ENCODE peak calls at places on chromosome 4, in ten cellular contexts. O, B, R, M, H, V, L, X, K and T are unnamed samples.
A peak's percentile ranks its signal among the peaks of the same experiment; 100 is the strongest.

GRCh38 chr4:89762311-89762710 is 74.7 kb downstream of the SNCA start:
- DNase-seq in X (no peak), R (no peak), L (no peak), H (no peak), M (no peak), O (no peak), V (no peak), B (no peak), K (no peak), T (no peak)

GRCh38 chr4:148447672-148448071 is 5.5 kb upstream of the NR3C2 start:
- DNase-seq in B (peak; percentile 14), X (no peak), V (no peak), L (no peak), M (peak; percentile 21), O (no peak), R (no peak), K (no peak), H (no peak), T (no peak)

GRCh38 chr4:25030283-25031076 is at the start of gene LGI2:
- DNase-seq in B (peak; percentile 44), H (no peak), R (no peak), M (peak; percentile 32), O (peak; percentile 30), V (peak; percentile 51), K (peak; percentile 70), X (peak; percentile 60), L (peak; percentile 55), T (peak; percentile 42)

GRCh38 chr4:151014521-151015457 is at the start of gene LRBA:
- DNase-seq in K (peak; percentile 87), X (peak; percentile 91), V (peak; percentile 60), M (peak; percentile 95), H (peak; percentile 86), O (peak; percentile 78), R (peak; percentile 22), B (peak; percentile 64), L (peak; percentile 87), T (peak; percentile 49)

GRCh38 chr4:37805091-37805490 is 21.4 kb upstream of the PGM2 start:
- DNase-seq in O (no peak), V (no peak), X (no peak), B (no peak), H (no peak), M (no peak), K (no peak), R (no peak), L (no peak), T (no peak)

GRCh38 chr4:187304131-187304530 is 580.5 kb upstream of the FAT1 start:
- DNase-seq in B (no peak), R (no peak), K (no peak), M (no peak), O (no peak), X (no peak), L (no peak), H (no peak), V (no peak), T (no peak)

GRCh38 chr4:152957437-152958185 is 21.5 kb downstream of the FHDC1 start:
- DNase-seq in V (no peak), L (peak; percentile 69), X (peak; percentile 56), H (no peak), M (peak; percentile 89), B (peak; percentile 42), R (no peak), K (peak; percentile 85), O (peak; percentile 35), T (no peak)

GRCh38 chr4:73679836-73680235 is 59.6 kb upstream of the RASSF6 start:
- DNase-seq in X (no peak), L (no peak), O (no peak), H (no peak), V (no peak), M (no peak), B (no peak), R (no peak), K (no peak), T (no peak)

GRCh38 chr4:168787801-168788200 is 222.3 kb downstream of the CBR4 start:
- DNase-seq in B (no peak), V (no peak), L (no peak), O (no peak), K (no peak), X (no peak), H (no peak), M (no peak), R (no peak), T (no peak)

GRCh38 chr4:146333895-146334262 is 119.5 kb downstream of the REELD1 start:
- DNase-seq in V (no peak), O (no peak), K (no peak), B (no peak), H (no peak), M (no peak), X (no peak), R (no peak), L (no peak), T (no peak)
- H3K4me1 ChIP-seq in V (no peaks in the 10 kb centered on the region), O (no peaks in the 10 kb centered on the region), K (no peaks in the 10 kb centered on the region), B (no peaks in the 10 kb centered on the region), H (peaks cover 7% of the 10 kb centered on the region), M (peaks cover 5% of the 10 kb centered on the region), X (peaks cover 7% of the 10 kb centered on the region), R (peaks cover 13% of the 10 kb centered on the region), L (peaks cover 26% of the 10 kb centered on the region), T (peaks cover 11% of the 10 kb centered on the region)

DNA sequence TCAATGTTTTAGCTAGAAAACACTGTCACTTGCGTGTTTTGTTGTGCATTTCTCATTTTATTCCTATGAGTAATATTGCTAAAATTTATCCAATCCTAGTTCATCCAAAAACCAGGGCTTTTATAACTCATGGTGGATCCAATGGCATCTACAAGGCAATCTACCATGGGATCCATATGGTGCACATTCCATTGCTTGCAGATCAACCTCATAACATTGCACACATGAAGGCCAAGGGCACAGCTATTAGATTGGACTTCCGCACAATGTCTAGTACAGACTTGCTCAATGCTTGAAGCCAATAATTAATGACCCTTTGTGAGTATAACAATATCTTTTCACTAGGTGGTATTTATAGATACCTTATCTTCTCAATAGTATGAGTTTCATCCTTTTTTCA is 57.2 kb upstream of the UGT2B7 start:
- DNase-seq in K (no peak), X (no peak), H (no peak), M (no peak), L (no peak), R (no peak), O (no peak), V (no peak), B (no peak), T (no peak)
- H3K27ac ChIP-seq in K (no peak overlapping the region), X (no peak overlapping the region), H (no peak overlapping the region), M (no peak overlapping the region), L (no peak overlapping the region), R (no peak overlapping the region), O (no peak overlapping the region), V (no peak overlapping the region), B (no peak overlapping the region), T (no peak overlapping the region)

GRCh38 chr4:119518230-119518892 is 110.2 kb downstream of the PDE5A start:
- DNase-seq in R (no peak), K (no peak), H (no peak), X (no peak), B (no peak), M (no peak), V (no peak), O (no peak), L (no peak), T (no peak)
- H3K36me3 ChIP-seq in R (peaks cover 25% of the 10 kb centered on the region), K (peaks cover 41% of the 10 kb centered on the region), H (no peaks in the 10 kb centered on the region), X (no peaks in the 10 kb centered on the region), B (peaks cover 85% of the 10 kb centered on the region), M (no peaks in the 10 kb centered on the region), V (peaks cover 29% of the 10 kb centered on the region), O (peaks cover 36% of the 10 kb centered on the region), L (peaks cover 85% of the 10 kb centered on the region), T (peaks cover 59% of the 10 kb centered on the region)

GRCh38 chr4:10111067-10111801 is 5.4 kb downstream of the WDR1 start:
- DNase-seq in K (no peak), B (no peak), O (no peak), R (no peak), M (peak; percentile 17), V (no peak), X (no peak), H (no peak), L (no peak), T (no peak)
- H3K4me1 ChIP-seq in K (peaks cover 45% of the 10 kb centered on the region), B (peaks cover 31% of the 10 kb centered on the region), O (peaks cover 46% of the 10 kb centered on the region), R (peaks cover 81% of the 10 kb centered on the region), M (peaks cover 42% of the 10 kb centered on the region), V (peaks cover 11% of the 10 kb centered on the region), X (peaks cover 55% of the 10 kb centered on the region), H (peaks cover 38% of the 10 kb centered on the region), L (peaks cover 89% of the 10 kb centered on the region), T (peaks cover 95% of the 10 kb centered on the region)

GRCh38 chr4:6606465-6607235 is 31.7 kb downstream of the MAN2B2 start:
- DNase-seq in O (no peak), X (no peak), B (no peak), L (no peak), M (no peak), R (no peak), V (no peak), K (no peak), H (no peak), T (no peak)
- H3K27ac ChIP-seq in O (no peak overlapping the region), X (no peak overlapping the region), B (no peak overlapping the region), L (no peak overlapping the region), M (no peak overlapping the region), R (no peak overlapping the region), V (no peak overlapping the region), K (no peak overlapping the region), H (no peak overlapping the region), T (no peak overlapping the region)

GRCh38 chr4:75786526-75786925 is 62.1 kb downstream of the USO1 start:
- DNase-seq in O (no peak), R (no peak), L (no peak), V (no peak), M (no peak), K (no peak), B (no peak), X (no peak), H (no peak), T (no peak)
- H3K36me3 ChIP-seq in O (peaks cover 60% of the 10 kb centered on the region), R (peaks cover 8% of the 10 kb centered on the region), L (peaks cover 90% of the 10 kb centered on the region), V (peaks cover 74% of the 10 kb centered on the region), M (no peaks in the 10 kb centered on the region), K (peaks cover 63% of the 10 kb centered on the region), B (peaks cover 100% of the 10 kb centered on the region), X (peaks cover 22% of the 10 kb centered on the region), H (no peaks in the 10 kb centered on the region), T (no peaks in the 10 kb centered on the region)

DNA sequence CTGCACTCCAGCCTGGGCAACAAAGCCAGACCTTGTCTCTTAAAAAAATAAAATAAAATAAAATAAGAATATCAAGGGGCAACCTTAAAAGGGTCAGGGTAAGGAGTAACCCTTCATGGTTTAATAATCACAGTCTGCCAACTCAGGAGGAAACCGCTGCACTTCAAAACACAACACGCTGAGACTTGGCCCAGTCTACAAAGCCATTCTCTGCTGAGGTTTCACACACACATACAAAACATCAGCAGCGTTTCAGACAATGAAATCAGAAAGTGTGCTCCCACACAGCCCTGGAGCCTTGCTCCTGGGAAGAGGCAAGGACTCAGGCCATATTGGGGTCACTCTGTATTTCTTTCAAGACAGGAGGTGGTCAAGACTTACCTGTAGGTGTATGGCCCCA is 18.3 kb downstream of the SCARB2 start:
- DNase-seq in H (no peak), X (peak; percentile 60), K (no peak), O (no peak), V (no peak), B (no peak), M (no peak), L (no peak), R (no peak), T (no peak)
- H3K4me1 ChIP-seq in H (peaks cover 24% of the 10 kb centered on the region), X (peaks cover 56% of the 10 kb centered on the region), K (peaks cover 24% of the 10 kb centered on the region), O (peaks cover 4% of the 10 kb centered on the region), V (no peaks in the 10 kb centered on the region), B (peaks cover 14% of the 10 kb centered on the region), M (peaks cover 28% of the 10 kb centered on the region), L (peaks cover 79% of the 10 kb centered on the region), R (peaks cover 51% of the 10 kb centered on the region), T (peaks cover 89% of the 10 kb centered on the region)